ENCODE peak calls at places on chromosome 7, in six cellular contexts. K is astrocyte of the spinal cord; R is fibroblast of mammary gland; P is activated CD4-positive, alpha-beta T cell treated with anti-CD3 and anti-CD28 coated beads, Interleukin-2, amount 10 ng/mL, durations not matched to agents 7 days and 5 days; M is CD4-positive, alpha-beta T cell; Y is activated CD4-positive, CD25-positive, alpha-beta regulatory T cell treated with anti-CD3 and anti-CD28 coated beads, Interleukin-2, amount 50 U/mL, for 72 hours. I is an unnamed sample.

GRCh38 chr7:102028206-102028826 is 210.9 kb downstream of the CUX1 start:
- DNase-seq in K (no peak), R (no peak), P (peak), M (no peak), Y (no peak), I (peak)

GRCh38 chr7:79823246-79823951 is 311.2 kb upstream of the GNAI1 start:
- DNase-seq in K (no peak), R (peak), P (no peak), M (no peak), Y (no peak), I (no peak)

GRCh38 chr7:102934670-102935069 is 21.9 kb downstream of the LRRC17 start:
- DNase-seq in K (no peak), R (no peak), P (no peak), M (no peak), Y (no peak), I (no peak)

GRCh38 chr7:128755816-128756476 is 16.8 kb downstream of the CALU start:
- DNase-seq in K (peak), R (peak), P (no peak), M (no peak), Y (no peak), I (no peak)

GRCh38 chr7:42096681-42097637 is 140.1 kb downstream of the GLI3 start:
- DNase-seq in K (peak), R (peak), P (no peak), M (no peak), Y (no peak), I (no peak)

GRCh38 chr7:150964593-150965111 is 13.5 kb downstream of the KCNH2 start:
- DNase-seq in K (no peak), R (no peak), P (no peak), M (no peak), Y (no peak), I (no peak)

GRCh38 chr7:128833148-128833938 is 3.1 kb downstream of the FLNC start:
- DNase-seq in K (peak), R (peak), P (no peak), M (no peak), Y (no peak), I (no peak)

GRCh38 chr7:128217972-128218652 is 23.0 kb upstream of the LEP start:
- DNase-seq in K (no peak), R (peak), P (no peak), M (no peak), Y (no peak), I (no peak)

GRCh38 chr7:107228291-107228690 is 59.5 kb downstream of the HBP1 start:
- DNase-seq in K (no peak), R (peak), P (no peak), M (no peak), Y (no peak), I (no peak)

GRCh38 chr7:54429106-54429505 is 113.1 kb upstream of the VSTM2A start:
- DNase-seq in K (no peak), R (no peak), P (no peak), M (no peak), Y (no peak), I (no peak)

GRCh38 chr7:99004216-99004615 is 125.9 kb downstream of the TRRAP start:
- DNase-seq in K (peak), R (peak), P (no peak), M (no peak), Y (no peak), I (no peak)

GRCh38 chr7:39609462-39610149 is 13.8 kb upstream of the RALA start:
- DNase-seq in K (no peak), R (no peak), P (no peak), M (no peak), Y (peak), I (peak)

GRCh38 chr7:37923996-37924395 is 3.6 kb downstream of the EPDR1 start:
- DNase-seq in K (no peak), R (no peak), P (no peak), M (no peak), Y (no peak), I (no peak)

GRCh38 chr7:148290451-148291005 is 300.0 kb upstream of the C7orf33 start:
- DNase-seq in K (no peak), R (no peak), P (no peak), M (no peak), Y (no peak), I (no peak)

GRCh38 chr7:43431020-43431595 is 151.8 kb upstream of the STK17A start:
- DNase-seq in K (peak), R (peak), P (no peak), M (no peak), Y (no peak), I (no peak)

GRCh38 chr7:1537631-1538412 is 7.3 kb downstream of the MAFK start:
- DNase-seq in K (peak), R (peak), P (peak), M (no peak), Y (no peak), I (no peak)

GRCh38 chr7:47380325-47381131 is 201.4 kb downstream of the TNS3 start:
- DNase-seq in K (peak), R (no peak), P (no peak), M (no peak), Y (no peak), I (no peak)

GRCh38 chr7:117711556-117711955 is 161.7 kb downstream of the CTTNBP2 start:
- DNase-seq in K (no peak), R (no peak), P (no peak), M (no peak), Y (no peak), I (no peak)

GRCh38 chr7:74203157-74203556 is 6.6 kb upstream of the LAT2 start:
- DNase-seq in K (peak), R (peak), P (no peak), M (no peak), Y (no peak), I (peak)

I was measured in germinal center.